ENCODE peak calls at places on chromosomes 11 and 22, in five cellular contexts. N is anterior cingulate cortex; H is activated CD4-positive, alpha-beta T cell treated with anti-CD3 and anti-CD28 coated beads for 1 hour; W is Right ventricle myocardium superior; E is PC-3. X is an unnamed sample.

GRCh38 chr22:43315687-43316217 is 27.4 kb downstream of the SCUBE1 start:
- DNase-seq in N (no peak), H (no peak), W (no peak), E (no peak), X (no peak)

GRCh38 chr11:12201016-12201985 is 90.9 kb downstream of the MICAL2 start:
- DNase-seq in N (no peak), H (no peak), W (peak), E (no peak), X (peak)

GRCh38 chr11:46724088-46724487 is 5.1 kb downstream of the F2 start:
- DNase-seq in N (no peak), H (no peak), W (no peak), E (no peak), X (peak)

GRCh38 chr11:69707156-69707555 is 3.3 kb upstream of the FGF19 start:
- DNase-seq in N (no peak), H (no peak), W (no peak), E (no peak), X (no peak)

GRCh38 chr11:13462311-13462927 is 603 bp downstream of the BTBD10 start:
- DNase-seq in N (peak), H (peak), W (peak), E (peak), X (peak)

GRCh38 chr11:19560156-19560555 is 152.5 kb upstream of the NAV2 start:
- DNase-seq in N (no peak), H (no peak), W (no peak), E (no peak), X (no peak)

GRCh38 chr11:128525411-128526243 is 61.7 kb downstream of the ETS1 start:
- DNase-seq in N (peak), H (no peak), W (no peak), E (peak), X (no peak)

GRCh38 chr11:9982796-9983579 is 311.0 kb downstream of the SBF2 start:
- DNase-seq in N (peak), H (no peak), W (no peak), E (peak), X (no peak)

GRCh38 chr22:34493471-34493870 is 572.5 kb upstream of the ISX start:
- DNase-seq in N (no peak), H (no peak), W (no peak), E (no peak), X (no peak)

GRCh38 chr11:8083871-8084281 is 2.9 kb downstream of the TUB start:
- DNase-seq in N (peak), H (no peak), W (no peak), E (no peak), X (no peak)

GRCh38 chr11:10728779-10729472 is 22.1 kb upstream of the CTR9 start:
- DNase-seq in N (no peak), H (no peak), W (no peak), E (no peak), X (no peak)

GRCh38 chr11:27158763-27159679 is 118.4 kb downstream of the BBOX1 start:
- DNase-seq in N (peak), H (no peak), W (no peak), E (peak), X (peak)

X was measured in NB4.